ENCODE peak calls at places on chromosome 22, in ten cellular contexts. G is mammary epithelial cell, F is stomach, P is AG04450, R is ovary, X is pancreas, T is Calu3, C is OCI-LY7, L is GM06990, N is neural progenitor cell. J is an unnamed sample.
A peak's percentile ranks its signal among the peaks of the same experiment; 100 is the strongest.

GRCh38 chr22:42654696-42655095 is 5.5 kb upstream of the CYB5R3 start:
- DNase-seq in N (no peak), P (no peak), X (no peak), R (no peak), F (no peak), T (no peak), C (no peak), G (no peak), L (no peak), J (no peak)

GRCh38 chr22:42156597-42156996 is 26.0 kb upstream of the CYP2D6 start:
- DNase-seq in G (peak; percentile 36), F (no peak), C (no peak), T (no peak), N (no peak), L (no peak), R (no peak), X (no peak), P (no peak), J (no peak)

GRCh38 chr22:28799125-28799833 is 1.1 kb downstream of the XBP1 start:
- DNase-seq in P (peak; percentile 83), G (peak; percentile 96), R (peak; percentile 48), C (peak; percentile 27), L (no peak), F (no peak), T (peak; percentile 56), N (peak; percentile 32), X (no peak), J (no peak)

GRCh38 chr22:42964994-42965699 is 49.8 kb downstream of the PACSIN2 start:
- DNase-seq in C (no peak), X (no peak), T (peak; percentile 78), P (no peak), N (no peak), R (no peak), L (no peak), G (no peak), F (no peak), J (no peak)

GRCh38 chr22:49178246-49179005 is 649.2 kb downstream of the BRD1 start:
- DNase-seq in X (no peak), R (no peak), P (no peak), G (no peak), L (no peak), C (no peak), F (no peak), N (no peak), T (no peak), J (no peak)

GRCh38 chr22:33844273-33844672 is 76.0 kb downstream of the LARGE1 start:
- DNase-seq in X (no peak), N (no peak), T (no peak), C (peak; percentile 15), L (no peak), R (no peak), G (no peak), F (no peak), P (no peak), J (no peak)

GRCh38 chr22:48576333-48577013 is 1251.2 kb downstream of the BRD1 start:
- DNase-seq in G (no peak), R (peak; percentile 47), N (peak; percentile 88), F (no peak), T (no peak), X (no peak), P (no peak), L (no peak), C (no peak), J (no peak)

GRCh38 chr22:41181349-41182241 is 23.5 kb upstream of the L3MBTL2 start:
- DNase-seq in L (no peak), R (no peak), C (no peak), N (no peak), T (peak; percentile 25), G (peak; percentile 59), X (no peak), F (no peak), P (no peak), J (no peak)

GRCh38 chr22:45709004-45709739 is 37.5 kb downstream of the ATXN10 start:
- DNase-seq in L (no peak), F (no peak), G (peak; percentile 74), T (no peak), R (no peak), C (no peak), N (no peak), P (no peak), X (no peak), J (no peak)

GRCh38 chr22:29260601-29261315 is 7.0 kb downstream of the RHBDD3 start:
- DNase-seq in R (peak; percentile 61), N (no peak), P (no peak), G (no peak), L (no peak), X (no peak), C (no peak), F (no peak), T (no peak), J (no peak)

GRCh38 chr22:46792061-46792796 is 29.8 kb downstream of the TBC1D22A start:
- DNase-seq in F (no peak), T (no peak), L (no peak), R (no peak), P (no peak), N (no peak), X (no peak), C (no peak), G (no peak), J (no peak)

GRCh38 chr22:44363214-44363979 is 50.6 kb upstream of the SHISAL1 start:
- DNase-seq in C (no peak), P (peak; percentile 94), T (peak; percentile 76), G (peak; percentile 89), L (no peak), X (peak; percentile 39), N (no peak), F (peak; percentile 65), R (peak; percentile 96), J (no peak)

GRCh38 chr22:29811377-29811776 is 26.7 kb downstream of the ASCC2 start:
- DNase-seq in X (no peak), G (no peak), L (no peak), N (no peak), T (peak; percentile 18), F (peak; percentile 78), P (no peak), R (no peak), C (no peak), J (no peak)

GRCh38 chr22:43017525-43018290 is 2.8 kb upstream of the PACSIN2 start:
- DNase-seq in C (no peak), P (no peak), N (no peak), T (no peak), F (no peak), G (no peak), R (no peak), X (no peak), L (no peak), J (no peak)

GRCh38 chr22:17562906-17563870 is at the start of gene SLC25A18:
- DNase-seq in N (peak; percentile 43), C (no peak), R (peak; percentile 56), L (no peak), P (no peak), F (no peak), T (no peak), X (no peak), G (no peak), J (no peak)
- TF ChIP-seq CTCF in N (peak; percentile 29), C (peak; percentile 21), R (no peak), L (no peak), P (no peak), F (no peak), T (peak; percentile 36), X (no peak), G (no peak), J (no peak)

GRCh38 chr22:21643533-21644357 is 1.6 kb downstream of the SDF2L1 start:
- DNase-seq in T (no peak), C (peak; percentile 45), X (no peak), R (no peak), N (no peak), G (no peak), F (no peak), L (no peak), P (no peak), J (no peak)
- TF ChIP-seq CTCF in T (no peak), C (peak; percentile 67), X (no peak), R (no peak), N (no peak), G (no peak), F (no peak), L (peak; percentile 33), P (no peak), J (no peak)

DNA sequence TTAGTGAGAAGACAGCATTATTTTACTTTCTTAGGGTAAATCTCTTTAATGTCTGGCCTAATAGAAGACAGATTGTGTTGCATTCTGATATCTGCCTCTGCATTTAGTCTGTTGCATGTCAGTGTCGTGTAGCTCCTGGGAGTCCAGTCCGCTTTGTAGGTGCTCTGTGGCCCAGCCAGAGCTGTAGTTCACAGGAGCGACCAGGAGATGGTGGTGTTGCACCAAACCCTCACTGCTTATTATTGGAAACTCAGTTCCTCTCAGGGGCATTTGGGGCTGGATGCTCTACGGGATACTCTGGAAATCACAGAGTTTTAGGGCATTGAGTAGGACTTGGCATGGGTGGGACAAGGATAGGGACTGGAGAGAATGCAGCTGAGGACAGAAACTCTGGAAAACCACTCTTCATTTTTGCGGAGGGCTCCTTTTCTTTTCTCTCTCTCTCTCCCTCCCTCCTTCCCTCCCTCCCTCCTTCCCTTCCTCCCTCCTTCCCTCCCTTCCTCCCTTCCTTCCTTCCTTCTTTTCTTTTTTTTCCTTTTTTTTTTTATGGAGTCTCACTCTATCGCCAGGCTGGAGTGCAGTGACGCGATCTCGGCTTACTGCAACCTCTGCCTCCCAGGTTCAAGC is 21.7 kb downstream of the MIAT start:
- DNase-seq in G (peak; percentile 54), T (peak; percentile 79), N (peak; percentile 84), P (peak; percentile 46), C (peak; percentile 77), F (peak; percentile 78), L (no peak), X (peak; percentile 44), R (peak; percentile 84), J (peak; percentile 52)
- TF ChIP-seq CTCF in G (peak; percentile 94), T (peak; percentile 86), N (peak; percentile 92), P (peak; percentile 96), C (peak; percentile 97), F (peak; percentile 89), L (peak; percentile 94), X (peak; percentile 89), R (peak; percentile 55), J (no peak)

GRCh38 chr22:37113757-37114156 is 4.2 kb upstream of the TMPRSS6 start:
- DNase-seq in X (no peak), G (no peak), L (no peak), N (no peak), R (no peak), T (no peak), C (no peak), P (no peak), F (no peak), J (no peak)

GRCh38 chr22:37111156-37111717 is 1.7 kb upstream of the TMPRSS6 start:
- DNase-seq in C (no peak), T (no peak), X (no peak), P (no peak), L (no peak), F (no peak), N (no peak), G (no peak), R (no peak), J (no peak)

GRCh38 chr22:37115032-37115431 is 5.5 kb upstream of the TMPRSS6 start:
- DNase-seq in N (no peak), P (no peak), L (no peak), G (no peak), R (no peak), C (no peak), F (no peak), T (no peak), X (no peak), J (no peak)

GRCh38 chr22:37109242-37109917 is at the start of gene TMPRSS6:
- DNase-seq in F (peak; percentile 46), L (no peak), R (no peak), C (no peak), G (no peak), T (no peak), N (no peak), P (no peak), X (no peak), J (no peak)

GRCh38 chr22:37112084-37112728 is 2.7 kb upstream of the TMPRSS6 start:
- DNase-seq in T (peak; percentile 62), N (no peak), R (no peak), G (no peak), C (no peak), X (peak; percentile 7), L (no peak), F (no peak), P (no peak), J (no peak)
- TF ChIP-seq CTCF in T (no peak), N (no peak), R (no peak), G (no peak), C (no peak), X (no peak), L (no peak), F (no peak), P (no peak), J (no peak)

J was measured in activated B cell treated with CpG ODN at 0.5 μM for 24 hours.